ENCODE peak calls at places on chromosome 1, in seven cellular contexts. F, G, U, L, Y, X and K are unnamed samples.

GRCh38 chr1:203534526-203534925 is 40.6 kb downstream of the OPTC start:
- DNase-seq in F (peak; percentile 98), G (no peak), U (no peak), L (no peak), Y (no peak), X (peak; percentile 98), K (no peak)

GRCh38 chr1:178020968-178021640 is 51.2 kb upstream of the SEC16B start:
- DNase-seq in F (no peak), G (no peak), U (no peak), L (no peak), Y (no peak), X (no peak), K (no peak)

GRCh38 chr1:176692431-176692830 is 229.5 kb downstream of the PAPPA2 start:
- DNase-seq in F (no peak), G (no peak), U (peak; percentile 85), L (no peak), Y (no peak), X (no peak), K (no peak)

GRCh38 chr1:2633936-2634491 is 1.2 kb upstream of the MMEL1 start:
- DNase-seq in F (no peak), G (no peak), U (no peak), L (no peak), Y (no peak), X (no peak), K (no peak)

GRCh38 chr1:112464501-112464900 is 44.3 kb upstream of the WNT2B start:
- DNase-seq in F (peak; percentile 73), G (no peak), U (no peak), L (no peak), Y (no peak), X (no peak), K (no peak)

GRCh38 chr1:203296456-203297073 is 8.8 kb upstream of the BTG2 start:
- DNase-seq in F (no peak), G (no peak), U (no peak), L (no peak), Y (no peak), X (no peak), K (no peak)

GRCh38 chr1:245678866-245679411 is 524.2 kb downstream of the KIF26B start:
- DNase-seq in F (no peak), G (no peak), U (no peak), L (no peak), Y (no peak), X (no peak), K (no peak)

GRCh38 chr1:20255666-20256065 is 35.0 kb upstream of the VWA5B1 start:
- DNase-seq in F (peak; percentile 36), G (no peak), U (no peak), L (no peak), Y (no peak), X (peak; percentile 45), K (no peak)

GRCh38 chr1:30618335-30618747 is 105.0 kb downstream of the MATN1 start:
- DNase-seq in F (peak; percentile 88), G (no peak), U (no peak), L (no peak), Y (no peak), X (peak; percentile 56), K (no peak)

GRCh38 chr1:41691424-41691823 is 206.9 kb upstream of the EDN2 start:
- DNase-seq in F (no peak), G (no peak), U (no peak), L (no peak), Y (no peak), X (no peak), K (no peak)

GRCh38 chr1:245375789-245376188 is 221.0 kb downstream of the KIF26B start:
- DNase-seq in F (no peak), G (no peak), U (no peak), L (no peak), Y (no peak), X (peak; percentile 21), K (no peak)

GRCh38 chr1:236795035-236795756 is at the start of gene MTR:
- DNase-seq in F (peak; percentile 97), G (peak; percentile 99), U (peak; percentile 98), L (peak; percentile 91), Y (peak; percentile 88), X (peak; percentile 99), K (peak; percentile 95)
- H3K4me1 ChIP-seq in F (peaks cover 5% of the 10 kb centered on the region), G (peaks cover 15% of the 10 kb centered on the region), U (peaks cover 14% of the 10 kb centered on the region), L (peaks cover 24% of the 10 kb centered on the region), Y (no peaks in the 10 kb centered on the region), X (peaks cover 11% of the 10 kb centered on the region), K (peaks cover 25% of the 10 kb centered on the region)

GRCh38 chr1:170665625-170666024 is 1.7 kb downstream of the PRRX1 start:
- DNase-seq in F (no peak), G (no peak), U (no peak), L (no peak), Y (no peak), X (peak; percentile 68), K (no peak)
- H3K4me3 ChIP-seq in F (no peak overlapping the region), G (no peak overlapping the region), U (peak overlapping the region; percentile 92), L (no peak overlapping the region), Y (no peak overlapping the region), X (peak overlapping the region; percentile 96), K (no peak overlapping the region)

GRCh38 chr1:215192306-215192705 is 109.8 kb downstream of the KCNK2 start:
- DNase-seq in F (no peak), G (no peak), U (no peak), L (no peak), Y (no peak), X (peak; percentile 67), K (no peak)
- H3K9me3 ChIP-seq in F (no peaks in the 10 kb centered on the region), G (no peaks in the 10 kb centered on the region), U (no peaks in the 10 kb centered on the region), L (no peaks in the 10 kb centered on the region), Y (no peaks in the 10 kb centered on the region), X (no peaks in the 10 kb centered on the region), K (no peaks in the 10 kb centered on the region)

GRCh38 chr1:116336250-116336649 is 36.8 kb upstream of the ATP1A1 start:
- DNase-seq in F (no peak), G (no peak), U (no peak), L (no peak), Y (no peak), X (no peak), K (no peak)

GRCh38 chr1:116338400-116338799 is 34.6 kb upstream of the ATP1A1 start:
- DNase-seq in F (no peak), G (no peak), U (no peak), L (no peak), Y (no peak), X (no peak), K (no peak)

GRCh38 chr1:116334868-116335649 is 38.0 kb upstream of the ATP1A1 start:
- DNase-seq in F (no peak), G (no peak), U (no peak), L (no peak), Y (no peak), X (no peak), K (no peak)

GRCh38 chr1:116335847-116336246 is 37.2 kb upstream of the ATP1A1 start:
- DNase-seq in F (no peak), G (no peak), U (no peak), L (no peak), Y (no peak), X (no peak), K (no peak)

DNA sequence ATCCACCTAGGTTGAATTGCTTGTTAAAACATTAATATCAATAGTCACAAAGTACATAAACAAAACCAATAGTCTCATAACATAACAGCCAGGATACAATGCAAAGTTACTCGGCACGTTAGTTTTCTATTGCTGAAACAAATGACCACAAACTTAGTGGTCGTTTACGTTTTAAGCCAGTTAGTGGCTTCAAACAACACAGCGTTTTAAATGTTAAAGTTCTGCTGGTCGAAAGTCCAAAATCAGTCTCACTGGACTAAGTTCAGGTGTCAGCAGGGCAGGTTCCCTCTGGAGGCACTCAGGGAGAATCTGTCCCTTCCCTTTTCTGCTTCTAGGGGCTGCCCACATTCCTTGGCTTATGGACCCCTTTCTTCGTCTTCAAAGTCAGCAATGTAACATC is 35.6 kb upstream of the ATP1A1 start:
- DNase-seq in F (no peak), G (no peak), U (no peak), L (no peak), Y (no peak), X (no peak), K (no peak)
- H3K4me1 ChIP-seq in F (peaks cover 32% of the 10 kb centered on the region), G (peaks cover 7% of the 10 kb centered on the region), U (peaks cover 9% of the 10 kb centered on the region), L (peaks cover 8% of the 10 kb centered on the region), Y (no peaks in the 10 kb centered on the region), X (no peaks in the 10 kb centered on the region), K (peaks cover 7% of the 10 kb centered on the region)

DNA sequence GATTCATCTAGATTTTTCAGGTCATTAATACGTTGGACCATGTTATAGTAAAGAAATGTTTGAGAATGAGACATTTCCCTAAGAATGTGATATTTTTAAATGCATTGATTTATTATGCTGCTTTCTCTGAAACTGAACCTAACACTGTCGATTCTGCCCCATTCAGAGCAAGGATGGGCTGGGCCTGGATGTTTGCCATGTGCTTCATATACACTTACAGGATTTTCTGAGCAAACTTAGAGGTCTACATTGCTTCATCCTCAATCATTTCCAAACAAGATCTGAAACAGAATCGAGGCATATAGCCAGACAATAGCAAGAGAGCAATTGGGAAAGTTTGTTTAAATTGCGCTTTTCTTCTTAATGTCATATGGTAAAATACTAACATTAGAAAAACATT is 183.4 kb downstream of the CRB1 start:
- DNase-seq in F (no peak), G (no peak), U (no peak), L (no peak), Y (no peak), X (no peak), K (no peak)
- H3K4me3 ChIP-seq in F (no peak overlapping the region), G (no peak overlapping the region), U (no peak overlapping the region), L (no peak overlapping the region), Y (no peak overlapping the region), X (no peak overlapping the region), K (no peak overlapping the region)

GRCh38 chr1:65486613-65487012 is 66.1 kb downstream of the LEPR start:
- DNase-seq in F (no peak), G (no peak), U (no peak), L (no peak), Y (no peak), X (no peak), K (no peak)
- H3K9me3 ChIP-seq in F (no peaks in the 10 kb centered on the region), G (no peaks in the 10 kb centered on the region), U (no peaks in the 10 kb centered on the region), L (no peaks in the 10 kb centered on the region), Y (no peaks in the 10 kb centered on the region), X (no peaks in the 10 kb centered on the region), K (no peaks in the 10 kb centered on the region)

DNA sequence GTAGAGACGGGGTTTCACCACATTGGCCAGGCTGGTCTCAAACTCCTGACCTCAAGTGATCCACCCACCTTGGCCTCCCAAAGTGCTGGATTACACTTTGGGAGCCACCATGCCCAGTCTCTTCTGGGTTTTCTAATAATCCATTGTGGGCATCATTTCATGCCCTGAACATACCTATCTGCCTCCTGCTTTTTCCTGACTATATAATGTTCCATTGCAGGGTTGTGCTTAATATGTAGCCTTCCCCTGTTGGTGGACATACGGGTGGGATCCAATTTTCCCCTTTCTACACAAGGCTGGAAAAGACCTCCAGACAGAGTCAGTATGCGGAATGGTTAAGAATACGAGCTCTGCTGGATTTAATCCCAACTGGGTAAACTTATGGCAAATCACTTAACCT is 3.5 kb upstream of the ZNF683 start:
- DNase-seq in F (no peak), G (no peak), U (no peak), L (no peak), Y (no peak), X (no peak), K (no peak)
- H3K4me1 ChIP-seq in F (peaks cover 32% of the 10 kb centered on the region), G (no peaks in the 10 kb centered on the region), U (no peaks in the 10 kb centered on the region), L (peaks cover 92% of the 10 kb centered on the region), Y (no peaks in the 10 kb centered on the region), X (peaks cover 29% of the 10 kb centered on the region), K (peaks cover 87% of the 10 kb centered on the region)

GRCh38 chr1:18926315-18927081 is 24.1 kb upstream of the ALDH4A1 start:
- DNase-seq in F (peak; percentile 97), G (peak; percentile 50), U (peak; percentile 79), L (peak; percentile 74), Y (no peak), X (peak; percentile 98), K (peak; percentile 84)
- H3K4me3 ChIP-seq in F (no peak overlapping the region), G (no peak overlapping the region), U (peak overlapping the region; percentile 24), L (peak overlapping the region; percentile 67), Y (no peak overlapping the region), X (peak overlapping the region; percentile 38), K (peak overlapping the region; percentile 63)

GRCh38 chr1:4305526-4306301 is 348.7 kb upstream of the AJAP1 start:
- DNase-seq in F (no peak), G (no peak), U (no peak), L (no peak), Y (no peak), X (peak; percentile 1), K (no peak)
- H3K9me3 ChIP-seq in F (peaks cover 31% of the 10 kb centered on the region), G (no peaks in the 10 kb centered on the region), U (no peaks in the 10 kb centered on the region), L (no peaks in the 10 kb centered on the region), Y (peaks cover 85% of the 10 kb centered on the region), X (no peaks in the 10 kb centered on the region), K (no peaks in the 10 kb centered on the region)